ENCODE peak calls at places on chromosomes 2 and 18, in seven cellular contexts. One of them, this sample, is unnamed.

GRCh38 chr2:233259745-233260144 is 8.3 kb downstream of the ATG16L1 start:
- DNase-seq in GM23248: no peak
- DNase-seq in spleen: no peak
- DNase-seq in body of pancreas: no peak
- DNase-seq in PC-3: no peak
- DNase-seq in endothelial cell of umbilical vein: no peak
- DNase-seq in cardiac muscle cell: no peak
- DNase-seq in this sample: no peak

GRCh38 chr2:160963957-160964356 is 196.3 kb upstream of the TANK start:
- DNase-seq in GM23248: peak; percentile 39
- DNase-seq in spleen: no peak
- DNase-seq in body of pancreas: no peak
- DNase-seq in PC-3: no peak
- DNase-seq in endothelial cell of umbilical vein: no peak
- DNase-seq in cardiac muscle cell: no peak
- DNase-seq in this sample: no peak

GRCh38 chr2:177717831-177718618 is 325.5 kb downstream of the AGPS start:
- DNase-seq in GM23248: peak; percentile 7
- DNase-seq in spleen: no peak
- DNase-seq in body of pancreas: no peak
- DNase-seq in PC-3: peak; percentile 39
- DNase-seq in endothelial cell of umbilical vein: peak; percentile 38
- DNase-seq in cardiac muscle cell: no peak
- DNase-seq in this sample: no peak

GRCh38 chr18:55435592-55435991 is 152.4 kb downstream of the TCF4 start:
- DNase-seq in GM23248: peak; percentile 47
- DNase-seq in spleen: no peak
- DNase-seq in body of pancreas: no peak
- DNase-seq in PC-3: no peak
- DNase-seq in endothelial cell of umbilical vein: no peak
- DNase-seq in cardiac muscle cell: no peak
- DNase-seq in this sample: no peak

GRCh38 chr2:152542995-152543481 is 174.2 kb downstream of the PRPF40A start:
- DNase-seq in GM23248: peak; percentile 93
- DNase-seq in spleen: no peak
- DNase-seq in body of pancreas: no peak
- DNase-seq in PC-3: peak; percentile 95
- DNase-seq in endothelial cell of umbilical vein: peak; percentile 93
- DNase-seq in cardiac muscle cell: no peak
- DNase-seq in this sample: no peak

GRCh38 chr2:127321306-127321705 is 27.4 kb upstream of the ERCC3 start:
- DNase-seq in GM23248: peak; percentile 24
- DNase-seq in spleen: no peak
- DNase-seq in body of pancreas: no peak
- DNase-seq in PC-3: peak; percentile 22
- DNase-seq in endothelial cell of umbilical vein: no peak
- DNase-seq in cardiac muscle cell: no peak
- DNase-seq in this sample: no peak

GRCh38 chr2:148244593-148245292 is 223.9 kb downstream of the MBD5 start:
- DNase-seq in GM23248: peak; percentile 87
- DNase-seq in spleen: no peak
- DNase-seq in body of pancreas: no peak
- DNase-seq in PC-3: peak; percentile 73
- DNase-seq in endothelial cell of umbilical vein: peak; percentile 29
- DNase-seq in cardiac muscle cell: no peak
- DNase-seq in this sample: no peak

GRCh38 chr18:2706903-2707302 is 51.4 kb downstream of the SMCHD1 start:
- DNase-seq in GM23248: no peak
- DNase-seq in spleen: no peak
- DNase-seq in body of pancreas: no peak
- DNase-seq in PC-3: no peak
- DNase-seq in endothelial cell of umbilical vein: no peak
- DNase-seq in cardiac muscle cell: no peak
- DNase-seq in this sample: no peak

GRCh38 chr2:101150306-101151140 is 659 bp downstream of the TBC1D8 start:
- DNase-seq in GM23248: peak; percentile 47
- DNase-seq in spleen: peak; percentile 86
- DNase-seq in body of pancreas: peak; percentile 58
- DNase-seq in PC-3: peak; percentile 22
- DNase-seq in endothelial cell of umbilical vein: peak; percentile 42
- DNase-seq in cardiac muscle cell: peak; percentile 56
- DNase-seq in this sample: peak; percentile 43

GRCh38 chr2:20288941-20289340 is 61.7 kb downstream of the PUM2 start:
- DNase-seq in GM23248: peak; percentile 80
- DNase-seq in spleen: no peak
- DNase-seq in body of pancreas: no peak
- DNase-seq in PC-3: peak; percentile 48
- DNase-seq in endothelial cell of umbilical vein: no peak
- DNase-seq in cardiac muscle cell: no peak
- DNase-seq in this sample: no peak

DNA sequence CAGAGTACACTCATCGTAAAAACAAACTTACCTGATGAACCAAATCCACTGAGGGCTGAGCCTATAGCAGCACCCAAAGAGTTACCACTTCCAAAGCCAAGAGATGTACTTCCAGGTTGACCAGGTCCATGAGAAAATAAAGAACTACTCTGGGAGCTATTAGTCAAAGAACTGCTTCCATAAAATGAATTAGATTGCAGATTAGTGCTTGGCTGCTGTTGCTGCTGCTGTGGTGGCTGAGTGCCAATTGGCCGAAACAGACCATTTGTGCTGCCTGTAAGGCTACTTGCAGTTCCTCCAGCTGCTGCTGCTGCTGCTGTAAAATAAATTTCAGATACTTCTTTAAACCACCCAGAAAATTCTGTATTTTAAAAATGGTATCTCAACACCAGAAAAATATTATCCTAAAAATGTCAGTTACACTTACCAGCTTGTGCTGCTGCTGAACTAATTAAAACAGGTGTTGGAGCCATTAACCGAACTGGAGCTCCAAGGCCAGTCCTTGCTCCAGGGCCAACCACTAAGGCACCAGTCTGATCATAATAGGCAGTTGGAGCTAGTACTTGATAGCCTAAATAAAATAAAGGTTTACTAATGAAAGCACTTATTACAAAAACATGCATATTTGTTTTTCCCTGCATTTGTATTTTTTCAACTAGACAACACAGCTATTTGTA is 58.1 kb upstream of the SDC1 start:
- DNase-seq in GM23248: no peak
- DNase-seq in spleen: no peak
- DNase-seq in body of pancreas: peak; percentile 74
- DNase-seq in PC-3: no peak
- DNase-seq in endothelial cell of umbilical vein: peak; percentile 41
- DNase-seq in cardiac muscle cell: no peak
- DNase-seq in this sample: no peak
- H3K27ac ChIP-seq in GM23248: no peak overlapping the region
- H3K27ac ChIP-seq in spleen: no peak overlapping the region
- H3K27ac ChIP-seq in body of pancreas: no peak overlapping the region
- H3K27ac ChIP-seq in PC-3: no peak overlapping the region
- H3K27ac ChIP-seq in endothelial cell of umbilical vein: no peak overlapping the region
- H3K27ac ChIP-seq in cardiac muscle cell: no peak overlapping the region
- H3K27ac ChIP-seq in this sample: no peak overlapping the region

GRCh38 chr2:112834379-112835014 is 2.1 kb downstream of the IL1B start:
- DNase-seq in GM23248: no peak
- DNase-seq in spleen: no peak
- DNase-seq in body of pancreas: peak; percentile 74
- DNase-seq in PC-3: peak; percentile 75
- DNase-seq in endothelial cell of umbilical vein: peak; percentile 28
- DNase-seq in cardiac muscle cell: no peak
- DNase-seq in this sample: peak; percentile 95

GRCh38 chr2:112839407-112840067 is 3.0 kb upstream of the IL1B start:
- DNase-seq in GM23248: peak; percentile 24
- DNase-seq in spleen: no peak
- DNase-seq in body of pancreas: no peak
- DNase-seq in PC-3: peak; percentile 47
- DNase-seq in endothelial cell of umbilical vein: no peak
- DNase-seq in cardiac muscle cell: no peak
- DNase-seq in this sample: no peak

GRCh38 chr2:112836695-112837117 is at the start of gene IL1B:
- DNase-seq in GM23248: peak; percentile 91
- DNase-seq in spleen: no peak
- DNase-seq in body of pancreas: no peak
- DNase-seq in PC-3: peak; percentile 95
- DNase-seq in endothelial cell of umbilical vein: peak; percentile 11
- DNase-seq in cardiac muscle cell: no peak
- DNase-seq in this sample: no peak

GRCh38 chr2:112833532-112833931 is 3.0 kb downstream of the IL1B start:
- DNase-seq in GM23248: no peak
- DNase-seq in spleen: no peak
- DNase-seq in body of pancreas: no peak
- DNase-seq in PC-3: no peak
- DNase-seq in endothelial cell of umbilical vein: no peak
- DNase-seq in cardiac muscle cell: no peak
- DNase-seq in this sample: no peak

DNA sequence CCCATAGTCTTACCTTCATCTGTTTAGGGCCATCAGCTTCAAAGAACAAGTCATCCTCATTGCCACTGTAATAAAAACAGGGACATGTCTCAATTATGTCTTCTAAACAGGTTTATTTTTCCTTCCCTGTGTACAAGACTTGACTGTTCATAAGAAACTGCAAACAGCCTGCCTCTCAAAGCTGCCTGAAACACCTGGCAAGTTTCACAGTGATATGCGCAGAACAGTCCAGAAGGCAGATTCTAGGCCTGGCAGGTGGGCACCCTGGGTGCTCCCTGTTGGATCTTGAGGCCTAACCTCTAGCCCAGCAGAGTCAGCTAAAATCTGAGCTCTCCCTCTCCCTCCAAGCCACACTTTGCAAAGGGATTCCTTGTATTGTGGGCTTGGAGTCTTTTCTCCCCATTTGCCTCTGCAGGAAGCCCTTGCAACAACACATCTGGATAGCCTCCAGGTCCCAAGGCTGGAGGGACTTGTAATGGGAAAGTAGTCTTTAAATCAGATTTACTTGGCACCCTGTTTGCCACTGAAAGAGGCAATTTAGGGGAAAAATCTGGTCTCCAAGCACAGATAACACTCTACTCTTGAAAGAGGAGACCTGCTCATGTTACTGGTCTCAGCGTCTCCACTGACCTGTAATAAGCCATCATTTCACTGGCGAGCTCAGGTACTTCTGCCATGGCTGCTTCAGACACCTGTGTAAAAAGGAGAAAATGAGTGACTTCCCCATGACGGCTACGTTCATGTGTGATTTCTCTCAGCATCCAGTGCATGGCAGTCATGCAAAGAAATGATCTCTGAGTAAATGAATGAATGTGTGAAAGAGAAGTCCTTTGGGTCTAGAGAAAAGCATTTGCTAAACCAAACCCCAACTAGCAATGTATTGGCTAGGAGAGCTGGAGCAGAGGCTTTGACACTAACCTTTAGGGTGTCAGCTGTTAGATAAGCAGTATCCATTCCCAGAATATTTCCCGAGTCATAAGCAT is 735 bp downstream of the IL1B start:
- DNase-seq in GM23248: peak; percentile 26
- DNase-seq in spleen: no peak
- DNase-seq in body of pancreas: no peak
- DNase-seq in PC-3: no peak
- DNase-seq in endothelial cell of umbilical vein: no peak
- DNase-seq in cardiac muscle cell: no peak
- DNase-seq in this sample: no peak
- H3K4me1 ChIP-seq in GM23248: peaks cover 37% of the 10 kb centered on the region
- H3K4me1 ChIP-seq in spleen: peaks cover 55% of the 10 kb centered on the region
- H3K4me1 ChIP-seq in body of pancreas: peaks cover 27% of the 10 kb centered on the region
- H3K4me1 ChIP-seq in PC-3: peaks cover 52% of the 10 kb centered on the region
- H3K4me1 ChIP-seq in endothelial cell of umbilical vein: peaks cover 18% of the 10 kb centered on the region
- H3K4me1 ChIP-seq in cardiac muscle cell: no peaks in the 10 kb centered on the region
- H3K4me1 ChIP-seq in this sample: peaks cover 10% of the 10 kb centered on the region

DNA sequence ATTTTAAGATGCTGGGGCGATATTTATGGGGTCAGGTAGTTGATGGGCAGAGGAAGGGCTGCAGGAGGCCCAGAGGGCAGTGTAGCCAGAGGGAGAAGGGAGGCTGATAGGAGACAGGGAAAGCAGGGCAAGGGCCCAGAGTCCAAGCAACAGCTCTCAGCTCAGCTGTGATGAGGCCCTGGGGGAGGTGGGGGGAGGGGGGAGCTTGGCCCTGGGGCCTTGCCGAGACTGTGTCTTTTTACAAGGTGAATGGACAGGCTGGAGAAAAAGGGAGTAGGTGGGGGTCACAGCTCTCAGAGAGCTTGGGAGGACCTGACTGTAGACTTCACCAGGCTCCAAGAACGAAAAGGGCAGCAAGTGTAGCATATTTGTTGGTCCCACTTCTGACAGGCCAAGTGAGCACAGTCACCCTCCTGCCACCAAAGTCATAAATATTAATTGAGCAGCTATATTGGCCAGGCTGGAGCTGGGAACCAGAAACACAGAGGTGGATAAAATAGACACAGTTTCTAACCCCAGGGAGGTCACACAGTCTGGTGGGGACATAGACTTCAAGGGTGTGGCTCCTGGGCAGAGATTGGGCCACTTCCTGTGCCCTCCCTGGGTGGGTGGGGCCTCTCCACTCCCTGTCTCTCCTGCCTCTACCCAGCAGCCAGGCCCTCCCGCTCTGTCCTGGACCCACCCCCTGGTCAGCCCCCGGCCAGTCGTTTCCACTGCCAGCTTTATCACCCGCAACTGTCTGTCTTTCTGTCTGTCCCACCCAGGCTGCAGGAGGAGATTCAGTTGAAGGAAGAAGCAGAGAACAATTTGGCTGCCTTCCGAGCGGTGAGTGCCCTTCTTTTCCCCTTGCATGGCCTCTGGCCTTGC is 1.4 kb downstream of the DES start:
- DNase-seq in GM23248: no peak
- DNase-seq in spleen: no peak
- DNase-seq in body of pancreas: no peak
- DNase-seq in PC-3: no peak
- DNase-seq in endothelial cell of umbilical vein: no peak
- DNase-seq in cardiac muscle cell: no peak
- DNase-seq in this sample: no peak
- H3K27ac ChIP-seq in GM23248: no peak overlapping the region
- H3K27ac ChIP-seq in spleen: no peak overlapping the region
- H3K27ac ChIP-seq in body of pancreas: no peak overlapping the region
- H3K27ac ChIP-seq in PC-3: no peak overlapping the region
- H3K27ac ChIP-seq in endothelial cell of umbilical vein: no peak overlapping the region
- H3K27ac ChIP-seq in cardiac muscle cell: peak overlapping the region; percentile 60
- H3K27ac ChIP-seq in this sample: peak overlapping the region; percentile 27

GRCh38 chr2:142936629-142937028 is 59.2 kb downstream of the KYNU start:
- DNase-seq in GM23248: no peak
- DNase-seq in spleen: no peak
- DNase-seq in body of pancreas: no peak
- DNase-seq in PC-3: no peak
- DNase-seq in endothelial cell of umbilical vein: no peak
- DNase-seq in cardiac muscle cell: no peak
- DNase-seq in this sample: no peak
- H3K4me1 ChIP-seq in GM23248: no peaks in the 10 kb centered on the region
- H3K4me1 ChIP-seq in spleen: no peaks in the 10 kb centered on the region
- H3K4me1 ChIP-seq in body of pancreas: no peaks in the 10 kb centered on the region
- H3K4me1 ChIP-seq in PC-3: no peaks in the 10 kb centered on the region
- H3K4me1 ChIP-seq in endothelial cell of umbilical vein: no peaks in the 10 kb centered on the region
- H3K4me1 ChIP-seq in cardiac muscle cell: no peaks in the 10 kb centered on the region
- H3K4me1 ChIP-seq in this sample: no peaks in the 10 kb centered on the region

DNA sequence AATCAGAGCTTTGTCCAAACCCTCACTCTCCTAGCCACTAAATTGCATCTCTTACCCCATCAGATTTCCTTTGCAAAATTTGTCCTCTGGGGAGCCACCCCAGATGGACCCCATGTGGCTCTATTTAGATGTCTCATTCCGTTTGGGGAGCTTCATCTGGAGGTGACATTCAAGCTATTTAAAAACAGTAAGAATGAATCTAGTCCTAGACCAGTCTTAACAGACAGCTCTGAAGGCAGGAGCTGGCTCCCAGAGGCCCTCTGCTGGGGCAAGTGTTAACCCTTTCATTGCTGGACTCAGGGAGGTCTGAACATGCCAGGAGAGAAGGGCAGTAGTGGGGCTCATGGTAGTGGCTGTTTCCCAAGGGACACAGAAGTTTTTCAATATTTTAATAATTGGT is 59.2 kb downstream of the RPL37A start:
- DNase-seq in GM23248: no peak
- DNase-seq in spleen: no peak
- DNase-seq in body of pancreas: no peak
- DNase-seq in PC-3: no peak
- DNase-seq in endothelial cell of umbilical vein: no peak
- DNase-seq in cardiac muscle cell: peak; percentile 45
- DNase-seq in this sample: no peak
- H3K27ac ChIP-seq in GM23248: no peak overlapping the region
- H3K27ac ChIP-seq in spleen: no peak overlapping the region
- H3K27ac ChIP-seq in body of pancreas: no peak overlapping the region
- H3K27ac ChIP-seq in PC-3: no peak overlapping the region
- H3K27ac ChIP-seq in endothelial cell of umbilical vein: no peak overlapping the region
- H3K27ac ChIP-seq in cardiac muscle cell: no peak overlapping the region
- H3K27ac ChIP-seq in this sample: no peak overlapping the region

This sample was measured in colonic mucosa.